ENCODE peak calls at places on chromosomes 6 and 20, in eight cellular contexts. X is ovary, E is left ventricle myocardium inferior, F is HFF-Myc, R is HepG2, Z is RWPE1, L is GM06990, C is WERI-Rb-1. Q is an unnamed sample.

GRCh38 chr6:148193063-148193680 is 149.5 kb upstream of the SASH1 start:
- DNase-seq in X (no peak), E (no peak), F (no peak), R (no peak), Z (peak; percentile 69), L (no peak), C (no peak), Q (no peak)

GRCh38 chr20:59571151-59571550 is 33.2 kb upstream of the PHACTR3 start:
- DNase-seq in X (no peak), E (no peak), F (no peak), R (no peak), Z (no peak), L (no peak), C (no peak), Q (no peak)

GRCh38 chr6:105087571-105088211 is 92.1 kb downstream of the POPDC3 start:
- DNase-seq in X (no peak), E (no peak), F (peak; percentile 27), R (peak; percentile 46), Z (peak; percentile 51), L (no peak), C (peak; percentile 28), Q (no peak)

GRCh38 chr6:28953039-28953872 is 29.5 kb upstream of the TRIM27 start:
- DNase-seq in X (no peak), E (no peak), F (no peak), R (peak; percentile 74), Z (peak; percentile 50), L (peak; percentile 29), C (peak; percentile 57), Q (peak; percentile 57)

GRCh38 chr20:34082232-34082887 is 29.7 kb downstream of the EIF2S2 start:
- DNase-seq in X (no peak), E (no peak), F (no peak), R (no peak), Z (no peak), L (no peak), C (no peak), Q (no peak)

GRCh38 chr6:25366785-25367657 is 87.8 kb downstream of the CARMIL1 start:
- DNase-seq in X (no peak), E (no peak), F (no peak), R (no peak), Z (no peak), L (peak; percentile 18), C (no peak), Q (no peak)

GRCh38 chr6:32944265-32944664 is 3.4 kb upstream of the HLA-DMB start:
- DNase-seq in X (no peak), E (no peak), F (no peak), R (no peak), Z (no peak), L (peak; percentile 83), C (no peak), Q (no peak)

GRCh38 chr20:10523438-10523837 is 88.3 kb downstream of the SLX4IP start:
- DNase-seq in X (no peak), E (no peak), F (no peak), R (no peak), Z (no peak), L (no peak), C (no peak), Q (no peak)

GRCh38 chr20:32985596-32985995 is 18.6 kb downstream of the SUN5 start:
- DNase-seq in X (no peak), E (no peak), F (no peak), R (no peak), Z (no peak), L (no peak), C (no peak), Q (no peak)

GRCh38 chr6:17281100-17281496 is at the start of gene RBM24:
- DNase-seq in X (peak; percentile 69), E (peak; percentile 44), F (no peak), R (peak; percentile 66), Z (peak; percentile 55), L (no peak), C (peak; percentile 91), Q (peak; percentile 34)

GRCh38 chr20:19406371-19406770 is 193.9 kb downstream of the SLC24A3 start:
- DNase-seq in X (no peak), E (no peak), F (no peak), R (no peak), Z (no peak), L (no peak), C (no peak), Q (no peak)

GRCh38 chr6:139996253-139996834 is 621.9 kb upstream of the CITED2 start:
- DNase-seq in X (no peak), E (no peak), F (no peak), R (peak; percentile 48), Z (no peak), L (no peak), C (peak; percentile 36), Q (no peak)

GRCh38 chr6:42165016-42165415 is 8.1 kb upstream of the GUCA1A start:
- DNase-seq in X (no peak), E (no peak), F (no peak), R (no peak), Z (no peak), L (no peak), C (peak; percentile 52), Q (no peak)

GRCh38 chr6:7215798-7216231 is 97.2 kb downstream of the SSR1 start:
- DNase-seq in X (no peak), E (no peak), F (no peak), R (no peak), Z (no peak), L (no peak), C (no peak), Q (no peak)

GRCh38 chr6:29941476-29941875 is 856 bp upstream of the HLA-A start:
- DNase-seq in X (no peak), E (no peak), F (no peak), R (no peak), Z (no peak), L (no peak), C (no peak), Q (no peak)

GRCh38 chr6:36358235-36358915 is 21.7 kb upstream of the BNIP5 start:
- DNase-seq in X (no peak), E (no peak), F (no peak), R (peak; percentile 34), Z (no peak), L (peak; percentile 25), C (no peak), Q (no peak)

GRCh38 chr20:60786686-60787217 is 465.3 kb upstream of the CDH4 start:
- DNase-seq in X (no peak), E (no peak), F (no peak), R (no peak), Z (no peak), L (no peak), C (no peak), Q (no peak)

GRCh38 chr6:116404706-116405105 is 34.0 kb downstream of the DSE start:
- DNase-seq in X (no peak), E (no peak), F (no peak), R (no peak), Z (no peak), L (no peak), C (no peak), Q (no peak)

GRCh38 chr6:110356778-110357177 is 1.4 kb downstream of the METTL24 start:
- DNase-seq in X (peak; percentile 26), E (no peak), F (no peak), R (no peak), Z (no peak), L (no peak), C (no peak), Q (no peak)

GRCh38 chr6:17042422-17043147 is 59.3 kb upstream of the STMND1 start:
- DNase-seq in X (no peak), E (no peak), F (peak; percentile 38), R (peak; percentile 20), Z (peak; percentile 59), L (no peak), C (peak; percentile 67), Q (no peak)

GRCh38 chr20:38187512-38187911 is 22.4 kb upstream of the TGM2 start:
- DNase-seq in X (no peak), E (no peak), F (no peak), R (peak; percentile 72), Z (no peak), L (no peak), C (peak; percentile 69), Q (no peak)

GRCh38 chr6:154165488-154165887 is 126.4 kb downstream of the OPRM1 start:
- DNase-seq in X (no peak), E (no peak), F (no peak), R (no peak), Z (no peak), L (no peak), C (no peak), Q (no peak)

GRCh38 chr20:62088258-62089127 is 22.8 kb upstream of the TAF4 start:
- DNase-seq in X (no peak), E (no peak), F (peak; percentile 81), R (peak; percentile 80), Z (peak; percentile 97), L (no peak), C (no peak), Q (no peak)

GRCh38 chr20:53859684-53860083 is 210.7 kb downstream of the BCAS1 start:
- DNase-seq in X (no peak), E (peak; percentile 71), F (no peak), R (no peak), Z (no peak), L (no peak), C (no peak), Q (no peak)

GRCh38 chr6:130037207-130037811 is 18.9 kb downstream of the L3MBTL3 start:
- DNase-seq in X (no peak), E (no peak), F (no peak), R (no peak), Z (no peak), L (no peak), C (no peak), Q (no peak)
- TF ChIP-seq CTCF in X (no peak), E (peak; percentile 46), F (peak; percentile 22), R (peak; percentile 3), Z (peak; percentile 46), L (peak; percentile 45), C (no peak), Q (peak; percentile 90)

DNA sequence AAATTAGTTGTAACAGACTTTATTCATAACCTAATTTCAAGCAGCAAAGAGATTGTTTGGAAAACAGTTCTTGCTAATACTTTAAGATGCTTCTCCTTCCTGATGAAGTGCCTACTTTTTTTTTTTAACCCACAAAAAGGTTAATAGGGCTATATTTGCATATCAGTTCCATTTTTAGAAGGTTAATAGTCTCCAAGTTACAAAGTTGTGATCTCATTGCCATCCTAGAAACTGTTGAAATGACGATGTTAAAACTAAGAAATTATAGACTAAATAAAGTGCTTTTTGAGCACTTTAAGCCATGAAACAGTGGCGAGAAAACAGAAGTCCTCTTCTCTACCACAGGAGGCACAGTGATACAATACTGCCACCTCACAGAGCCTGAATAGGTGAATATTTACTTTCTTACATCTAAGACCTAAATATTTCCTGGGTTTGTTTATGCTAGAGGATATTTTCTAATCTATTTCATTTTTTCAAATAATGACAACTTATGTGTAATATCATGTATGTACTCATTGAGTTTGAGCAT is 5.3 kb downstream of the RNF144B start:
- DNase-seq in X (no peak), E (no peak), F (no peak), R (no peak), Z (no peak), L (no peak), C (no peak), Q (no peak)
- TF ChIP-seq CTCF in X (no peak), E (no peak), F (no peak), R (no peak), Z (no peak), L (no peak), C (no peak), Q (no peak)

GRCh38 chr20:3071610-3072529 is at the start of gene OXT:
- DNase-seq in X (no peak), E (peak; percentile 56), F (no peak), R (no peak), Z (no peak), L (no peak), C (no peak), Q (no peak)
- TF ChIP-seq CTCF in X (no peak), E (no peak), F (no peak), R (no peak), Z (no peak), L (no peak), C (no peak), Q (no peak)

GRCh38 chr20:29079769-29080690 is 2177.4 kb upstream of the DEFB115 start:
- DNase-seq in X (peak; percentile 15), E (no peak), F (no peak), R (peak; percentile 84), Z (no peak), L (no peak), C (peak; percentile 56), Q (no peak)
- TF ChIP-seq CTCF in X (no peak), E (no peak), F (no peak), R (peak; percentile 62), Z (no peak), L (no peak), C (no peak), Q (no peak)

Q was measured in mesothelial cell of epicardium.